ENCODE peak calls at places on chromosomes 7 and 10, in seven cellular contexts. One of them, this sample, is unnamed.

GRCh38 chr7:107528461-107528860 is 35.3 kb downstream of the COG5 start:
- DNase-seq in NCI-H82: no peak
- DNase-seq in GM19239: no peak
- DNase-seq in effector memory CD4-positive, alpha-beta T cell: no peak
- DNase-seq in activated B cell treated with CpG ODN at 0.5 μM for 24 hours: no peak
- DNase-seq in SJCRH30: no peak
- DNase-seq in neural crest cell: no peak
- DNase-seq in this sample: no peak

GRCh38 chr10:45376364-45376801 is 2.4 kb downstream of the ALOX5 start:
- DNase-seq in GM19239: no peak
- DNase-seq in neural crest cell: no peak
- DNase-seq in effector memory CD4-positive, alpha-beta T cell: no peak
- DNase-seq in NCI-H82: no peak
- DNase-seq in SJCRH30: no peak
- DNase-seq in activated B cell treated with CpG ODN at 0.5 μM for 24 hours: no peak
- DNase-seq in this sample: no peak

GRCh38 chr7:135168001-135168400 is 2.5 kb downstream of the CYREN start:
- DNase-seq in GM19239: no peak
- DNase-seq in SJCRH30: no peak
- DNase-seq in effector memory CD4-positive, alpha-beta T cell: peak; percentile 11
- DNase-seq in activated B cell treated with CpG ODN at 0.5 μM for 24 hours: no peak
- DNase-seq in neural crest cell: no peak
- DNase-seq in NCI-H82: no peak
- DNase-seq in this sample: no peak

GRCh38 chr7:57868771-57869483 is 418.9 kb downstream of the ZNF716 start:
- DNase-seq in effector memory CD4-positive, alpha-beta T cell: no peak
- DNase-seq in neural crest cell: no peak
- DNase-seq in NCI-H82: peak; percentile 42
- DNase-seq in GM19239: no peak
- DNase-seq in SJCRH30: no peak
- DNase-seq in activated B cell treated with CpG ODN at 0.5 μM for 24 hours: no peak
- DNase-seq in this sample: no peak

GRCh38 chr7:43674559-43675436 is 54.5 kb downstream of the COA1 start:
- DNase-seq in NCI-H82: no peak
- DNase-seq in GM19239: no peak
- DNase-seq in neural crest cell: no peak
- DNase-seq in activated B cell treated with CpG ODN at 0.5 μM for 24 hours: no peak
- DNase-seq in SJCRH30: no peak
- DNase-seq in effector memory CD4-positive, alpha-beta T cell: no peak
- DNase-seq in this sample: no peak

GRCh38 chr10:13684252-13684791 is 97.6 kb downstream of the PRPF18 start:
- DNase-seq in neural crest cell: peak; percentile 52
- DNase-seq in SJCRH30: peak; percentile 86
- DNase-seq in activated B cell treated with CpG ODN at 0.5 μM for 24 hours: no peak
- DNase-seq in NCI-H82: peak; percentile 34
- DNase-seq in effector memory CD4-positive, alpha-beta T cell: no peak
- DNase-seq in GM19239: no peak
- DNase-seq in this sample: no peak

GRCh38 chr7:84085147-84085546 is 109.4 kb downstream of the SEMA3A start:
- DNase-seq in SJCRH30: peak; percentile 41
- DNase-seq in NCI-H82: no peak
- DNase-seq in GM19239: no peak
- DNase-seq in activated B cell treated with CpG ODN at 0.5 μM for 24 hours: no peak
- DNase-seq in neural crest cell: no peak
- DNase-seq in effector memory CD4-positive, alpha-beta T cell: no peak
- DNase-seq in this sample: no peak

GRCh38 chr10:121063744-121064143 is 212.6 kb downstream of the WDR11 start:
- DNase-seq in activated B cell treated with CpG ODN at 0.5 μM for 24 hours: no peak
- DNase-seq in effector memory CD4-positive, alpha-beta T cell: no peak
- DNase-seq in GM19239: no peak
- DNase-seq in NCI-H82: peak; percentile 27
- DNase-seq in SJCRH30: no peak
- DNase-seq in neural crest cell: no peak
- DNase-seq in this sample: no peak

GRCh38 chr7:150943453-150943814 is 34.7 kb downstream of the KCNH2 start:
- DNase-seq in effector memory CD4-positive, alpha-beta T cell: no peak
- DNase-seq in GM19239: no peak
- DNase-seq in neural crest cell: no peak
- DNase-seq in activated B cell treated with CpG ODN at 0.5 μM for 24 hours: no peak
- DNase-seq in SJCRH30: no peak
- DNase-seq in NCI-H82: no peak
- DNase-seq in this sample: no peak

GRCh38 chr10:6046458-6047325 is 15.5 kb downstream of the IL2RA start:
- DNase-seq in effector memory CD4-positive, alpha-beta T cell: no peak
- DNase-seq in NCI-H82: no peak
- DNase-seq in GM19239: no peak
- DNase-seq in activated B cell treated with CpG ODN at 0.5 μM for 24 hours: no peak
- DNase-seq in neural crest cell: no peak
- DNase-seq in SJCRH30: no peak
- DNase-seq in this sample: no peak

GRCh38 chr7:134366481-134366880 is 49.8 kb upstream of the SLC35B4 start:
- DNase-seq in NCI-H82: no peak
- DNase-seq in neural crest cell: no peak
- DNase-seq in GM19239: no peak
- DNase-seq in effector memory CD4-positive, alpha-beta T cell: no peak
- DNase-seq in SJCRH30: no peak
- DNase-seq in activated B cell treated with CpG ODN at 0.5 μM for 24 hours: no peak
- DNase-seq in this sample: no peak

GRCh38 chr7:71377062-71377461 is 245.1 kb downstream of the GALNT17 start:
- DNase-seq in activated B cell treated with CpG ODN at 0.5 μM for 24 hours: no peak
- DNase-seq in GM19239: no peak
- DNase-seq in NCI-H82: no peak
- DNase-seq in neural crest cell: no peak
- DNase-seq in effector memory CD4-positive, alpha-beta T cell: no peak
- DNase-seq in SJCRH30: no peak
- DNase-seq in this sample: no peak

GRCh38 chr7:1343551-1343950 is 110.9 kb downstream of the UNCX start:
- DNase-seq in SJCRH30: no peak
- DNase-seq in activated B cell treated with CpG ODN at 0.5 μM for 24 hours: no peak
- DNase-seq in effector memory CD4-positive, alpha-beta T cell: no peak
- DNase-seq in NCI-H82: no peak
- DNase-seq in GM19239: no peak
- DNase-seq in neural crest cell: no peak
- DNase-seq in this sample: no peak

GRCh38 chr7:128352138-128352537 is 8.4 kb upstream of the RBM28 start:
- DNase-seq in effector memory CD4-positive, alpha-beta T cell: no peak
- DNase-seq in GM19239: no peak
- DNase-seq in NCI-H82: peak; percentile 60
- DNase-seq in activated B cell treated with CpG ODN at 0.5 μM for 24 hours: no peak
- DNase-seq in neural crest cell: no peak
- DNase-seq in SJCRH30: no peak
- DNase-seq in this sample: peak; percentile 22

GRCh38 chr10:115857856-115858255 is 415.1 kb downstream of the GFRA1 start:
- DNase-seq in SJCRH30: no peak
- DNase-seq in activated B cell treated with CpG ODN at 0.5 μM for 24 hours: no peak
- DNase-seq in effector memory CD4-positive, alpha-beta T cell: no peak
- DNase-seq in GM19239: no peak
- DNase-seq in neural crest cell: no peak
- DNase-seq in NCI-H82: no peak
- DNase-seq in this sample: no peak

GRCh38 chr10:74292871-74293427 is 141.9 kb downstream of the ADK start:
- DNase-seq in SJCRH30: peak; percentile 9
- DNase-seq in neural crest cell: no peak
- DNase-seq in activated B cell treated with CpG ODN at 0.5 μM for 24 hours: no peak
- DNase-seq in effector memory CD4-positive, alpha-beta T cell: no peak
- DNase-seq in GM19239: no peak
- DNase-seq in NCI-H82: no peak
- DNase-seq in this sample: no peak

GRCh38 chr10:43249962-43250624 is 16.8 kb downstream of the RASGEF1A start:
- DNase-seq in GM19239: no peak
- DNase-seq in SJCRH30: no peak
- DNase-seq in NCI-H82: no peak
- DNase-seq in neural crest cell: no peak
- DNase-seq in activated B cell treated with CpG ODN at 0.5 μM for 24 hours: peak; percentile 10
- DNase-seq in effector memory CD4-positive, alpha-beta T cell: no peak
- DNase-seq in this sample: no peak

GRCh38 chr10:117346574-117346973 is 28.7 kb downstream of the PDZD8 start:
- DNase-seq in effector memory CD4-positive, alpha-beta T cell: no peak
- DNase-seq in SJCRH30: no peak
- DNase-seq in activated B cell treated with CpG ODN at 0.5 μM for 24 hours: no peak
- DNase-seq in NCI-H82: no peak
- DNase-seq in neural crest cell: no peak
- DNase-seq in GM19239: no peak
- DNase-seq in this sample: no peak

GRCh38 chr7:78279035-78279434 is 480.5 kb downstream of the PHTF2 start:
- DNase-seq in NCI-H82: no peak
- DNase-seq in activated B cell treated with CpG ODN at 0.5 μM for 24 hours: no peak
- DNase-seq in GM19239: no peak
- DNase-seq in SJCRH30: peak; percentile 19
- DNase-seq in effector memory CD4-positive, alpha-beta T cell: no peak
- DNase-seq in neural crest cell: no peak
- DNase-seq in this sample: no peak

GRCh38 chr7:27972272-27972671 is 208.3 kb downstream of the JAZF1 start:
- DNase-seq in activated B cell treated with CpG ODN at 0.5 μM for 24 hours: no peak
- DNase-seq in SJCRH30: no peak
- DNase-seq in NCI-H82: no peak
- DNase-seq in effector memory CD4-positive, alpha-beta T cell: no peak
- DNase-seq in GM19239: no peak
- DNase-seq in neural crest cell: no peak
- DNase-seq in this sample: no peak

GRCh38 chr7:156751319-156751718 is 110.7 kb downstream of the RNF32 start:
- DNase-seq in effector memory CD4-positive, alpha-beta T cell: no peak
- DNase-seq in activated B cell treated with CpG ODN at 0.5 μM for 24 hours: no peak
- DNase-seq in SJCRH30: no peak
- DNase-seq in NCI-H82: no peak
- DNase-seq in neural crest cell: no peak
- DNase-seq in GM19239: no peak
- DNase-seq in this sample: no peak

GRCh38 chr10:12542271-12542670 is 192.9 kb downstream of the CAMK1D start:
- DNase-seq in activated B cell treated with CpG ODN at 0.5 μM for 24 hours: no peak
- DNase-seq in GM19239: no peak
- DNase-seq in effector memory CD4-positive, alpha-beta T cell: no peak
- DNase-seq in SJCRH30: no peak
- DNase-seq in NCI-H82: no peak
- DNase-seq in neural crest cell: no peak
- DNase-seq in this sample: no peak

GRCh38 chr10:125076891-125077643 is 83.3 kb downstream of the CTBP2 start:
- DNase-seq in GM19239: no peak
- DNase-seq in SJCRH30: no peak
- DNase-seq in activated B cell treated with CpG ODN at 0.5 μM for 24 hours: no peak
- DNase-seq in neural crest cell: no peak
- DNase-seq in effector memory CD4-positive, alpha-beta T cell: no peak
- DNase-seq in NCI-H82: no peak
- DNase-seq in this sample: no peak

GRCh38 chr7:148264933-148265557 is 325.5 kb upstream of the C7orf33 start:
- DNase-seq in GM19239: peak; percentile 4
- DNase-seq in NCI-H82: peak; percentile 78
- DNase-seq in SJCRH30: peak; percentile 7
- DNase-seq in activated B cell treated with CpG ODN at 0.5 μM for 24 hours: no peak
- DNase-seq in neural crest cell: no peak
- DNase-seq in effector memory CD4-positive, alpha-beta T cell: no peak
- DNase-seq in this sample: no peak

GRCh38 chr7:371779-372545 is 82.0 kb downstream of the FOXL3 start:
- DNase-seq in activated B cell treated with CpG ODN at 0.5 μM for 24 hours: peak; percentile 15
- DNase-seq in NCI-H82: no peak
- DNase-seq in GM19239: no peak
- DNase-seq in SJCRH30: no peak
- DNase-seq in effector memory CD4-positive, alpha-beta T cell: no peak
- DNase-seq in neural crest cell: no peak
- DNase-seq in this sample: no peak

GRCh38 chr10:20004087-20004523 is 187.9 kb downstream of the PLXDC2 start:
- DNase-seq in NCI-H82: no peak
- DNase-seq in GM19239: no peak
- DNase-seq in neural crest cell: no peak
- DNase-seq in effector memory CD4-positive, alpha-beta T cell: no peak
- DNase-seq in SJCRH30: no peak
- DNase-seq in activated B cell treated with CpG ODN at 0.5 μM for 24 hours: no peak
- DNase-seq in this sample: no peak

GRCh38 chr7:156544919-156545715 is 95.5 kb upstream of the RNF32 start:
- DNase-seq in neural crest cell: no peak
- DNase-seq in effector memory CD4-positive, alpha-beta T cell: no peak
- DNase-seq in NCI-H82: no peak
- DNase-seq in SJCRH30: no peak
- DNase-seq in GM19239: no peak
- DNase-seq in activated B cell treated with CpG ODN at 0.5 μM for 24 hours: no peak
- DNase-seq in this sample: no peak

GRCh38 chr7:121954803-121955202 is 81.8 kb downstream of the PTPRZ1 start:
- DNase-seq in NCI-H82: no peak
- DNase-seq in neural crest cell: no peak
- DNase-seq in effector memory CD4-positive, alpha-beta T cell: no peak
- DNase-seq in GM19239: no peak
- DNase-seq in activated B cell treated with CpG ODN at 0.5 μM for 24 hours: no peak
- DNase-seq in SJCRH30: no peak
- DNase-seq in this sample: no peak

GRCh38 chr7:71132521-71133231 is 732 bp downstream of the GALNT17 start:
- DNase-seq in SJCRH30: no peak
- DNase-seq in GM19239: no peak
- DNase-seq in NCI-H82: peak; percentile 35
- DNase-seq in effector memory CD4-positive, alpha-beta T cell: no peak
- DNase-seq in activated B cell treated with CpG ODN at 0.5 μM for 24 hours: no peak
- DNase-seq in neural crest cell: peak; percentile 20
- DNase-seq in this sample: no peak

GRCh38 chr7:125061776-125062397 is 132.3 kb upstream of the POT1 start:
- DNase-seq in NCI-H82: peak; percentile 79
- DNase-seq in effector memory CD4-positive, alpha-beta T cell: no peak
- DNase-seq in activated B cell treated with CpG ODN at 0.5 μM for 24 hours: no peak
- DNase-seq in GM19239: no peak
- DNase-seq in neural crest cell: no peak
- DNase-seq in SJCRH30: no peak
- DNase-seq in this sample: no peak

This sample was measured in nucleus accumbens.